ENCODE peak calls at places on chromosomes 7 and 10, in seven cellular contexts. One of them, this sample, is unnamed.

GRCh38 chr10:132980426-132981172 is 38.2 kb upstream of the CFAP46 start:
- DNase-seq in PC-3: no peak
- DNase-seq in GM23248: no peak
- DNase-seq in neural progenitor cell: no peak
- DNase-seq in MM.1S: no peak
- DNase-seq in HCT116: no peak
- DNase-seq in fibroblast of lung: no peak
- DNase-seq in this sample: no peak

GRCh38 chr10:119725550-119726290 is at the start of gene INPP5F:
- DNase-seq in neural progenitor cell: peak; percentile 99
- DNase-seq in PC-3: peak; percentile 93
- DNase-seq in fibroblast of lung: peak; percentile 96
- DNase-seq in GM23248: peak; percentile 99
- DNase-seq in MM.1S: peak; percentile 94
- DNase-seq in HCT116: peak; percentile 97
- DNase-seq in this sample: peak; percentile 95

GRCh38 chr10:109967739-109968088 is 40.1 kb upstream of the ADD3 start:
- DNase-seq in HCT116: no peak
- DNase-seq in PC-3: no peak
- DNase-seq in neural progenitor cell: no peak
- DNase-seq in MM.1S: no peak
- DNase-seq in GM23248: no peak
- DNase-seq in fibroblast of lung: no peak
- DNase-seq in this sample: no peak

GRCh38 chr10:107498983-107499382 is 334.5 kb upstream of the SORCS1 start:
- DNase-seq in neural progenitor cell: no peak
- DNase-seq in PC-3: no peak
- DNase-seq in HCT116: no peak
- DNase-seq in MM.1S: no peak
- DNase-seq in fibroblast of lung: no peak
- DNase-seq in GM23248: no peak
- DNase-seq in this sample: no peak

GRCh38 chr7:128166603-128167315 is 74.3 kb upstream of the LEP start:
- DNase-seq in MM.1S: no peak
- DNase-seq in GM23248: peak; percentile 60
- DNase-seq in HCT116: no peak
- DNase-seq in fibroblast of lung: peak; percentile 13
- DNase-seq in PC-3: no peak
- DNase-seq in neural progenitor cell: peak; percentile 64
- DNase-seq in this sample: no peak

GRCh38 chr10:5945561-5946418 is 31.6 kb downstream of the IL15RA start:
- DNase-seq in neural progenitor cell: no peak
- DNase-seq in MM.1S: no peak
- DNase-seq in GM23248: peak; percentile 88
- DNase-seq in fibroblast of lung: peak; percentile 98
- DNase-seq in PC-3: peak; percentile 76
- DNase-seq in HCT116: no peak
- DNase-seq in this sample: no peak

GRCh38 chr7:134703781-134704180 is 57.1 kb downstream of the BPGM start:
- DNase-seq in HCT116: no peak
- DNase-seq in MM.1S: no peak
- DNase-seq in GM23248: peak; percentile 47
- DNase-seq in neural progenitor cell: no peak
- DNase-seq in fibroblast of lung: peak; percentile 88
- DNase-seq in PC-3: no peak
- DNase-seq in this sample: no peak

GRCh38 chr10:14185501-14186045 is 145.2 kb downstream of the FRMD4A start:
- DNase-seq in HCT116: peak; percentile 40
- DNase-seq in fibroblast of lung: peak; percentile 96
- DNase-seq in PC-3: peak; percentile 22
- DNase-seq in neural progenitor cell: peak; percentile 78
- DNase-seq in GM23248: peak; percentile 4
- DNase-seq in MM.1S: peak; percentile 87
- DNase-seq in this sample: peak; percentile 64

GRCh38 chr7:152313217-152313616 is 122.6 kb downstream of the KMT2C start:
- DNase-seq in neural progenitor cell: no peak
- DNase-seq in PC-3: no peak
- DNase-seq in MM.1S: no peak
- DNase-seq in HCT116: no peak
- DNase-seq in GM23248: no peak
- DNase-seq in fibroblast of lung: no peak
- DNase-seq in this sample: no peak

GRCh38 chr7:1885465-1886226 is 215.6 kb downstream of the ELFN1 start:
- DNase-seq in fibroblast of lung: no peak
- DNase-seq in HCT116: no peak
- DNase-seq in PC-3: no peak
- DNase-seq in neural progenitor cell: no peak
- DNase-seq in GM23248: no peak
- DNase-seq in MM.1S: no peak
- DNase-seq in this sample: no peak

GRCh38 chr7:66859794-66860645 is 61.0 kb upstream of the TMEM248 start:
- DNase-seq in GM23248: peak; percentile 22
- DNase-seq in HCT116: no peak
- DNase-seq in neural progenitor cell: peak; percentile 15
- DNase-seq in PC-3: no peak
- DNase-seq in fibroblast of lung: peak; percentile 12
- DNase-seq in MM.1S: peak; percentile 92
- DNase-seq in this sample: no peak

GRCh38 chr7:142798451-142799438 is 28.0 kb downstream of the PRSS2 start:
- DNase-seq in PC-3: no peak
- DNase-seq in fibroblast of lung: no peak
- DNase-seq in GM23248: no peak
- DNase-seq in MM.1S: no peak
- DNase-seq in HCT116: no peak
- DNase-seq in neural progenitor cell: no peak
- DNase-seq in this sample: no peak

GRCh38 chr7:155322530-155322929 is 24.9 kb downstream of the INSIG1 start:
- DNase-seq in MM.1S: no peak
- DNase-seq in fibroblast of lung: peak; percentile 38
- DNase-seq in GM23248: peak; percentile 55
- DNase-seq in HCT116: no peak
- DNase-seq in PC-3: peak; percentile 36
- DNase-seq in neural progenitor cell: no peak
- DNase-seq in this sample: no peak

GRCh38 chr7:1973321-1974251 is 259.2 kb downstream of the MAD1L1 start:
- DNase-seq in neural progenitor cell: no peak
- DNase-seq in HCT116: no peak
- DNase-seq in PC-3: no peak
- DNase-seq in GM23248: no peak
- DNase-seq in fibroblast of lung: no peak
- DNase-seq in MM.1S: no peak
- DNase-seq in this sample: no peak

GRCh38 chr10:63886281-63887025 is 365.3 kb downstream of the REEP3 start:
- DNase-seq in HCT116: no peak
- DNase-seq in GM23248: no peak
- DNase-seq in MM.1S: no peak
- DNase-seq in fibroblast of lung: no peak
- DNase-seq in PC-3: no peak
- DNase-seq in neural progenitor cell: no peak
- DNase-seq in this sample: no peak
- H2AFZ ChIP-seq in HCT116: peak overlapping the region; percentile 76
- H2AFZ ChIP-seq in GM23248: no peak overlapping the region
- H2AFZ ChIP-seq in MM.1S: no peak overlapping the region
- H2AFZ ChIP-seq in fibroblast of lung: no peak overlapping the region
- H2AFZ ChIP-seq in PC-3: no peak overlapping the region
- H2AFZ ChIP-seq in neural progenitor cell: peak overlapping the region; percentile 77
- H2AFZ ChIP-seq in this sample: no peak overlapping the region

DNA sequence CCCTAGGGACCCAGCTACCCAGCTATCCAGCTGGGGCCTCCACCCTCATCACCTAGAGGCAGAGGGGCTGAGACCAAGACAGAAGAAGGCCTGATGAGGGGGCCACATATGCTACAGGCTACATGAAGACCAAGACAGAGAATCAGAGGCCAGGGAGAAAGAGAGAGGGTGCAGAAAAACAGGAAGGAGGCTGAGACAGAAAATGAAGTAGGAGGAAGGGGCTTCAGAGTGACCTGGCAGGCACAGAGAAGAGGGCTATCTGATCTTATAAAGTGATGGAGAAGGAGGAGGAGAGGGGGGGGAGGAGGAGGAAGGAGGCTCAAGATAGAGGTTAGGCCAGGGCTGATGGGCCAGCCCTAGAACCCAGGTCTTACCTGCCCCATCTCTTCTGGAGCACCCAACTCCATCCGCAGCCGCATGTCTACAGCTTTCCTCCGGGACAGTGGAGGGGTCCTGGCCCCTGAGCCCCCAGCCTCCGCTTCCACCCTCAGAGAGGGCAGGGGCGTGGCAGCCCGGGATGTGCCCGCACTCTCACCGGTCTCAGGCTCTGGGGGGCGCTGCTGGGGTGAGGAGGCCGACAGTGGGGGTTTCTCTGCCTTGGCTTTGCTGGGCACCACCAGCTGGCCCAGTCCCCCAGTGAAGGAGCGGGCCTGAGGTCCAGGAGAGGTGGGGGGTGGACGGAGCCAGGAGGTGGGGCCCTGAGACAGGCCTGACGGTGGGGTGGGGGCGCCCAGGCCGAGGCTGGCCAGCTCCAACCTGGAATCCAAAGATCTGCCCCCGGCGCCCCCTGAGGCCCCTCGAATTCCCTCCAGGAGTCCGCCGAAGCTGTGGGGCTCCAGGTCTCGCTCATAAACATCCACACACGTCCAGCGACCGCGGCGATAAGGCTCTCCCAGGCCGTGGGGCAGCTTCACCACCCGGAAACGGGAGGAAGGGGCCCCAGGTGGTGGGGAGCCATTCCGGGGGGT is 1.8 kb downstream of the TSC22D4 start:
- DNase-seq in HCT116: no peak
- DNase-seq in PC-3: no peak
- DNase-seq in MM.1S: no peak
- DNase-seq in GM23248: peak; percentile 52
- DNase-seq in neural progenitor cell: no peak
- DNase-seq in fibroblast of lung: no peak
- DNase-seq in this sample: peak; percentile 61
- H3K4me3 ChIP-seq in HCT116: no peak overlapping the region
- H3K4me3 ChIP-seq in PC-3: peak overlapping the region; percentile 84
- H3K4me3 ChIP-seq in MM.1S: peak overlapping the region; percentile 92
- H3K4me3 ChIP-seq in GM23248: peak overlapping the region; percentile 93
- H3K4me3 ChIP-seq in neural progenitor cell: peak overlapping the region; percentile 71
- H3K4me3 ChIP-seq in fibroblast of lung: peak overlapping the region; percentile 95
- H3K4me3 ChIP-seq in this sample: peak overlapping the region; percentile 86

GRCh38 chr10:37872955-37873354 is 15.5 kb upstream of the ZNF248 start:
- DNase-seq in neural progenitor cell: no peak
- DNase-seq in HCT116: no peak
- DNase-seq in GM23248: no peak
- DNase-seq in fibroblast of lung: no peak
- DNase-seq in MM.1S: no peak
- DNase-seq in PC-3: no peak
- DNase-seq in this sample: no peak

GRCh38 chr10:37871143-37871542 is 13.7 kb upstream of the ZNF248 start:
- DNase-seq in HCT116: no peak
- DNase-seq in PC-3: no peak
- DNase-seq in GM23248: no peak
- DNase-seq in fibroblast of lung: no peak
- DNase-seq in neural progenitor cell: no peak
- DNase-seq in MM.1S: no peak
- DNase-seq in this sample: no peak

GRCh38 chr10:37871568-37872251 is 14.3 kb upstream of the ZNF248 start:
- DNase-seq in GM23248: no peak
- DNase-seq in neural progenitor cell: no peak
- DNase-seq in MM.1S: no peak
- DNase-seq in PC-3: no peak
- DNase-seq in HCT116: no peak
- DNase-seq in fibroblast of lung: no peak
- DNase-seq in this sample: no peak

DNA sequence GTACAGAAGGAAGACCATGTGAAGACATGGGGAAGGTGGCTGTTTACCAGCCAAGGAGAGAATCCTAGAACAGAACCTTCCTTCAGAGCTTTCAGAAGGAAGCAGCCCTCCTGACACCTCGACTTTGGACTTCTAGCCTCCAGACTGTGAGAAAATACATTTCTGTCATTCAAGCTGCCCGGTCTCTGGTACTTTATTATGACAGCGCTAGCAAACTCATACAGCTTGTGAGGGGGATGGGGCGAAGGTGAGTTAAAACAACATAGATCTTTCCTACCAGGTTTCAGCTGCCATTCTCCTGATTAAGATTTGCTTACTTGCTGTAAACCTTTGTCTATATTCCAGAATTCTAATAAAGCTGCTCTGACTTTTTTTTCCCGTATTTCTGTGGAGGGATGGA is 14.9 kb upstream of the ZNF248 start:
- DNase-seq in GM23248: no peak
- DNase-seq in fibroblast of lung: no peak
- DNase-seq in HCT116: no peak
- DNase-seq in MM.1S: no peak
- DNase-seq in neural progenitor cell: no peak
- DNase-seq in PC-3: no peak
- DNase-seq in this sample: no peak
- H3K79me2 ChIP-seq in GM23248: no peaks in the 10 kb centered on the region
- H3K79me2 ChIP-seq in fibroblast of lung: no peaks in the 10 kb centered on the region
- H3K79me2 ChIP-seq in HCT116: no peaks in the 10 kb centered on the region
- H3K79me2 ChIP-seq in MM.1S: no peaks in the 10 kb centered on the region
- H3K79me2 ChIP-seq in neural progenitor cell: no peaks in the 10 kb centered on the region
- H3K79me2 ChIP-seq in PC-3: no peaks in the 10 kb centered on the region
- H3K79me2 ChIP-seq in this sample: no peaks in the 10 kb centered on the region

GRCh38 chr10:3729397-3729796 is 55.6 kb downstream of the KLF6 start:
- DNase-seq in MM.1S: no peak
- DNase-seq in neural progenitor cell: no peak
- DNase-seq in PC-3: peak; percentile 54
- DNase-seq in GM23248: peak; percentile 59
- DNase-seq in fibroblast of lung: peak; percentile 79
- DNase-seq in HCT116: no peak
- DNase-seq in this sample: no peak
- H2AFZ ChIP-seq in MM.1S: no peak overlapping the region
- H2AFZ ChIP-seq in neural progenitor cell: no peak overlapping the region
- H2AFZ ChIP-seq in PC-3: no peak overlapping the region
- H2AFZ ChIP-seq in GM23248: no peak overlapping the region
- H2AFZ ChIP-seq in fibroblast of lung: no peak overlapping the region
- H2AFZ ChIP-seq in HCT116: no peak overlapping the region
- H2AFZ ChIP-seq in this sample: no peak overlapping the region

GRCh38 chr7:111518264-111518663 is 44.0 kb downstream of the IMMP2L start:
- DNase-seq in PC-3: no peak
- DNase-seq in GM23248: no peak
- DNase-seq in fibroblast of lung: no peak
- DNase-seq in HCT116: no peak
- DNase-seq in MM.1S: no peak
- DNase-seq in neural progenitor cell: no peak
- DNase-seq in this sample: no peak

GRCh38 chr7:111511845-111512244 is 50.4 kb downstream of the IMMP2L start:
- DNase-seq in GM23248: no peak
- DNase-seq in HCT116: no peak
- DNase-seq in fibroblast of lung: no peak
- DNase-seq in MM.1S: no peak
- DNase-seq in PC-3: no peak
- DNase-seq in neural progenitor cell: no peak
- DNase-seq in this sample: no peak

GRCh38 chr7:111517441-111518037 is 44.8 kb downstream of the IMMP2L start:
- DNase-seq in fibroblast of lung: peak; percentile 7
- DNase-seq in neural progenitor cell: no peak
- DNase-seq in HCT116: no peak
- DNase-seq in PC-3: peak; percentile 88
- DNase-seq in GM23248: no peak
- DNase-seq in MM.1S: no peak
- DNase-seq in this sample: no peak

GRCh38 chr7:111513566-111513965 is 48.7 kb downstream of the IMMP2L start:
- DNase-seq in fibroblast of lung: no peak
- DNase-seq in GM23248: no peak
- DNase-seq in neural progenitor cell: no peak
- DNase-seq in HCT116: no peak
- DNase-seq in PC-3: no peak
- DNase-seq in MM.1S: no peak
- DNase-seq in this sample: no peak

GRCh38 chr7:111516612-111517011 is 45.7 kb downstream of the IMMP2L start:
- DNase-seq in GM23248: no peak
- DNase-seq in PC-3: peak; percentile 91
- DNase-seq in HCT116: no peak
- DNase-seq in neural progenitor cell: no peak
- DNase-seq in MM.1S: no peak
- DNase-seq in fibroblast of lung: peak; percentile 25
- DNase-seq in this sample: no peak
- H3K4me3 ChIP-seq in GM23248: no peak overlapping the region
- H3K4me3 ChIP-seq in PC-3: no peak overlapping the region
- H3K4me3 ChIP-seq in HCT116: no peak overlapping the region
- H3K4me3 ChIP-seq in neural progenitor cell: no peak overlapping the region
- H3K4me3 ChIP-seq in MM.1S: no peak overlapping the region
- H3K4me3 ChIP-seq in fibroblast of lung: no peak overlapping the region
- H3K4me3 ChIP-seq in this sample: no peak overlapping the region

This sample was measured in OCI-LY7.